ENCODE peak calls at places on chromosomes 4 and X, in ten cellular contexts. One of them, this sample, is unnamed. For H3K27me3, the result is how much of the 10 kb centered on the place peaks cover.

GRCh38 chr4:27811928-27812327 is 951.3 kb downstream of the STIM2 start:
- DNase-seq in suprapubic skin: no peak
- DNase-seq in GM12878: no peak
- DNase-seq in body of pancreas: no peak
- DNase-seq in HL-60: no peak
- DNase-seq in PC-9: no peak
- DNase-seq in cardiac muscle cell: no peak
- DNase-seq in transverse colon: no peak
- DNase-seq in GM23338: no peak
- DNase-seq in heart right ventricle: no peak
- DNase-seq in this sample: no peak

GRCh38 chr4:80798082-80798481 is 232.4 kb upstream of the BMP3 start:
- DNase-seq in suprapubic skin: no peak
- DNase-seq in GM12878: no peak
- DNase-seq in body of pancreas: no peak
- DNase-seq in HL-60: no peak
- DNase-seq in PC-9: no peak
- DNase-seq in cardiac muscle cell: no peak
- DNase-seq in transverse colon: no peak
- DNase-seq in GM23338: no peak
- DNase-seq in heart right ventricle: no peak
- DNase-seq in this sample: no peak

GRCh38 chrX:153722704-153723350 is 1.4 kb downstream of the BCAP31 start:
- DNase-seq in suprapubic skin: no peak
- DNase-seq in GM12878: no peak
- DNase-seq in body of pancreas: peak
- DNase-seq in HL-60: peak
- DNase-seq in PC-9: peak
- DNase-seq in cardiac muscle cell: no peak
- DNase-seq in transverse colon: peak
- DNase-seq in GM23338: no peak
- DNase-seq in heart right ventricle: no peak
- DNase-seq in this sample: no peak

GRCh38 chrX:118802857-118803256 is 20.8 kb upstream of the ZCCHC12 start:
- DNase-seq in suprapubic skin: no peak
- DNase-seq in GM12878: no peak
- DNase-seq in body of pancreas: no peak
- DNase-seq in HL-60: peak
- DNase-seq in PC-9: no peak
- DNase-seq in cardiac muscle cell: no peak
- DNase-seq in transverse colon: no peak
- DNase-seq in GM23338: no peak
- DNase-seq in heart right ventricle: peak
- DNase-seq in this sample: no peak

GRCh38 chr4:165217325-165217724 is 10.0 kb downstream of the KLHL2 start:
- DNase-seq in suprapubic skin: no peak
- DNase-seq in GM12878: no peak
- DNase-seq in body of pancreas: no peak
- DNase-seq in HL-60: no peak
- DNase-seq in PC-9: no peak
- DNase-seq in cardiac muscle cell: no peak
- DNase-seq in transverse colon: no peak
- DNase-seq in GM23338: no peak
- DNase-seq in heart right ventricle: no peak
- DNase-seq in this sample: no peak

GRCh38 chr4:124157781-124158180 is 554.8 kb downstream of the ANKRD50 start:
- DNase-seq in suprapubic skin: no peak
- DNase-seq in GM12878: no peak
- DNase-seq in body of pancreas: no peak
- DNase-seq in HL-60: no peak
- DNase-seq in PC-9: no peak
- DNase-seq in cardiac muscle cell: peak
- DNase-seq in transverse colon: no peak
- DNase-seq in GM23338: no peak
- DNase-seq in heart right ventricle: no peak
- DNase-seq in this sample: no peak

GRCh38 chr4:56752985-56753384 is 68.5 kb downstream of the SPINK2 start:
- DNase-seq in suprapubic skin: no peak
- DNase-seq in GM12878: no peak
- DNase-seq in body of pancreas: no peak
- DNase-seq in HL-60: no peak
- DNase-seq in PC-9: peak
- DNase-seq in cardiac muscle cell: no peak
- DNase-seq in transverse colon: peak
- DNase-seq in GM23338: no peak
- DNase-seq in heart right ventricle: no peak
- DNase-seq in this sample: no peak

GRCh38 chr4:36041340-36041739 is 203.0 kb downstream of the ARAP2 start:
- DNase-seq in suprapubic skin: no peak
- DNase-seq in GM12878: no peak
- DNase-seq in body of pancreas: no peak
- DNase-seq in HL-60: no peak
- DNase-seq in PC-9: no peak
- DNase-seq in cardiac muscle cell: no peak
- DNase-seq in transverse colon: no peak
- DNase-seq in GM23338: no peak
- DNase-seq in heart right ventricle: no peak
- DNase-seq in this sample: no peak

GRCh38 chr4:150619032-150619431 is 37.1 kb downstream of the MAB21L2 start:
- DNase-seq in suprapubic skin: no peak
- DNase-seq in GM12878: no peak
- DNase-seq in body of pancreas: no peak
- DNase-seq in HL-60: no peak
- DNase-seq in PC-9: no peak
- DNase-seq in cardiac muscle cell: no peak
- DNase-seq in transverse colon: no peak
- DNase-seq in GM23338: no peak
- DNase-seq in heart right ventricle: no peak
- DNase-seq in this sample: no peak

GRCh38 chr4:152630361-152630760 is 49.4 kb downstream of the TMEM154 start:
- DNase-seq in suprapubic skin: no peak
- DNase-seq in GM12878: no peak
- DNase-seq in body of pancreas: no peak
- DNase-seq in HL-60: no peak
- DNase-seq in PC-9: no peak
- DNase-seq in cardiac muscle cell: no peak
- DNase-seq in transverse colon: no peak
- DNase-seq in GM23338: no peak
- DNase-seq in heart right ventricle: no peak
- DNase-seq in this sample: no peak

GRCh38 chrX:85109235-85109634 is 105.6 kb downstream of the APOOL start:
- DNase-seq in suprapubic skin: no peak
- DNase-seq in GM12878: no peak
- DNase-seq in body of pancreas: peak
- DNase-seq in HL-60: peak
- DNase-seq in PC-9: no peak
- DNase-seq in cardiac muscle cell: no peak
- DNase-seq in transverse colon: no peak
- DNase-seq in GM23338: peak
- DNase-seq in heart right ventricle: no peak
- DNase-seq in this sample: no peak

GRCh38 chr4:108783666-108784463 is 21.0 kb upstream of the ETNPPL start:
- DNase-seq in suprapubic skin: no peak
- DNase-seq in GM12878: no peak
- DNase-seq in body of pancreas: no peak
- DNase-seq in HL-60: no peak
- DNase-seq in PC-9: no peak
- DNase-seq in cardiac muscle cell: peak
- DNase-seq in transverse colon: no peak
- DNase-seq in GM23338: no peak
- DNase-seq in heart right ventricle: no peak
- DNase-seq in this sample: no peak
- H3K27me3 ChIP-seq in suprapubic skin: under half
- H3K27me3 ChIP-seq in GM12878: under half
- H3K27me3 ChIP-seq in body of pancreas: under half
- H3K27me3 ChIP-seq in HL-60: under half
- H3K27me3 ChIP-seq in PC-9: under half
- H3K27me3 ChIP-seq in cardiac muscle cell: under half
- H3K27me3 ChIP-seq in transverse colon: under half
- H3K27me3 ChIP-seq in GM23338: under half
- H3K27me3 ChIP-seq in heart right ventricle: under half
- H3K27me3 ChIP-seq in this sample: under half

GRCh38 chrX:9327747-9328145 is 137.1 kb upstream of the TBL1X start:
- DNase-seq in suprapubic skin: no peak
- DNase-seq in GM12878: no peak
- DNase-seq in body of pancreas: no peak
- DNase-seq in HL-60: no peak
- DNase-seq in PC-9: peak
- DNase-seq in cardiac muscle cell: no peak
- DNase-seq in transverse colon: no peak
- DNase-seq in GM23338: no peak
- DNase-seq in heart right ventricle: no peak
- DNase-seq in this sample: no peak
- TF ChIP-seq CTCF in suprapubic skin: no peak
- TF ChIP-seq CTCF in GM12878: no peak
- TF ChIP-seq CTCF in body of pancreas: no peak
- TF ChIP-seq CTCF in HL-60: no peak
- TF ChIP-seq CTCF in PC-9: no peak
- TF ChIP-seq CTCF in cardiac muscle cell: no peak
- TF ChIP-seq CTCF in transverse colon: no peak
- TF ChIP-seq CTCF in GM23338: no peak
- TF ChIP-seq CTCF in heart right ventricle: no peak
- TF ChIP-seq CTCF in this sample: no peak

GRCh38 chrX:13464599-13465275 is 104.7 kb upstream of the EGFL6 start:
- DNase-seq in suprapubic skin: no peak
- DNase-seq in GM12878: no peak
- DNase-seq in body of pancreas: no peak
- DNase-seq in HL-60: no peak
- DNase-seq in PC-9: no peak
- DNase-seq in cardiac muscle cell: no peak
- DNase-seq in transverse colon: no peak
- DNase-seq in GM23338: no peak
- DNase-seq in heart right ventricle: no peak
- DNase-seq in this sample: no peak
- H3K27ac ChIP-seq in suprapubic skin: no peak
- H3K27ac ChIP-seq in GM12878: no peak
- H3K27ac ChIP-seq in body of pancreas: no peak
- H3K27ac ChIP-seq in HL-60: no peak
- H3K27ac ChIP-seq in PC-9: no peak
- H3K27ac ChIP-seq in cardiac muscle cell: no peak
- H3K27ac ChIP-seq in transverse colon: no peak
- H3K27ac ChIP-seq in GM23338: no peak
- H3K27ac ChIP-seq in heart right ventricle: no peak
- H3K27ac ChIP-seq in this sample: no peak

DNA sequence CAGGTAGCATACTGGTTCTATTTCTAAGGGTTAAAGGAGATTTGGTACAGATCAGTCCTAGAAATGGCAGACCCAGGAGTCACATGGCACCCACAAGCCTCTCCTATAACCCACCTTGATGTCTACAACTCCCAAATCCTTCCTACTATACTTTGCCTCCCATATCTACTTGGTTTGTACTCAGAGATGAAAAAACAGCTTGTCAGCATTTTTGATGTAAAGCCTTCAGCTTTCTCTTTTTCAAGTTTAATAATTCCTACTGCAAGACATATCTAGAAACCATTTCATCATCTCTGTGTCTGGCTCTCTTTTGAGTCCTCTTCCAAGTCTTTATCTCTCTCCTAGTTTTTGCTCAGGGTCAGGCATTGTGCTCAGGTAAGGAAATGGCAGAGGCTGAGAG is 82.9 kb downstream of the NYX start:
- DNase-seq in suprapubic skin: no peak
- DNase-seq in GM12878: no peak
- DNase-seq in body of pancreas: no peak
- DNase-seq in HL-60: no peak
- DNase-seq in PC-9: no peak
- DNase-seq in cardiac muscle cell: no peak
- DNase-seq in transverse colon: no peak
- DNase-seq in GM23338: no peak
- DNase-seq in heart right ventricle: no peak
- DNase-seq in this sample: no peak
- H3K27me3 ChIP-seq in suprapubic skin: under half
- H3K27me3 ChIP-seq in GM12878: under half
- H3K27me3 ChIP-seq in body of pancreas: under half
- H3K27me3 ChIP-seq in HL-60: under half
- H3K27me3 ChIP-seq in PC-9: under half
- H3K27me3 ChIP-seq in cardiac muscle cell: under half
- H3K27me3 ChIP-seq in transverse colon: under half
- H3K27me3 ChIP-seq in GM23338: under half
- H3K27me3 ChIP-seq in heart right ventricle: under half
- H3K27me3 ChIP-seq in this sample: under half

DNA sequence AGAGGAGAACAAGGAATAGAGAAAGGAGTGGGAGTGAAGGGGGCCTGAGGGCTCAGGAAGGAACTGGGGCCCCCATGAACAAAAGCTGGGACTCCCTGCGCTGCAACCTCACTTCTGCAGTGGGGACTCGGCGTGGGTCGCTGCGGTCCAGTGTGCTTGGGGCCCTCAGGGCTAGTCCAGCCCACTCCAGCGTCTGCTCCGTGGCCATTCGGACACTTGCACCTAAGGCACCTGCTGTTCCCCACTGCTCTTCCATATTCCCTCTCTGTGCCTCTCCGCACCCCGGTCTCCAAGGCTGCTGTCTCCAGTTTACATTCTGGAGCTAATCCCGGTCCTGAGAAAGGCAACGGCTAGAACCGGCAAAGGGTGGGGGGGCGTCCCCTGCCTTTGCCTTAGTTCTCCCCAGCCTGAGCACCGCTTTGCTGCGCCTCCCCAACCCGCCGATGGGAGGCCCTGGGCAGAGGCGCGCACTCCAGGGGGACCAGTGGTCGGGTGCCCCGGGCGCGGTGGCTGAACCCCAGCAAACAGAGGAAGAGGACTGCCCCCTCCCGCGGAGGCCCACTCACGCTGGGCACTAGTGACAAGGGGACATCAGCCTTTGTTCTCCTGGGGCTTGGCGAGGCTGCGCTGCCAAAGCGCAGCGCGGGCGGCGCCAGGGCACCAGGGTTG is 327.7 kb upstream of the F9 start:
- DNase-seq in suprapubic skin: no peak
- DNase-seq in GM12878: no peak
- DNase-seq in body of pancreas: no peak
- DNase-seq in HL-60: no peak
- DNase-seq in PC-9: no peak
- DNase-seq in cardiac muscle cell: no peak
- DNase-seq in transverse colon: no peak
- DNase-seq in GM23338: peak
- DNase-seq in heart right ventricle: no peak
- DNase-seq in this sample: no peak
- TF ChIP-seq CTCF in suprapubic skin: no peak
- TF ChIP-seq CTCF in GM12878: no peak
- TF ChIP-seq CTCF in body of pancreas: no peak
- TF ChIP-seq CTCF in HL-60: no peak
- TF ChIP-seq CTCF in PC-9: no peak
- TF ChIP-seq CTCF in cardiac muscle cell: no peak
- TF ChIP-seq CTCF in transverse colon: no peak
- TF ChIP-seq CTCF in GM23338: peak
- TF ChIP-seq CTCF in heart right ventricle: no peak
- TF ChIP-seq CTCF in this sample: no peak

DNA sequence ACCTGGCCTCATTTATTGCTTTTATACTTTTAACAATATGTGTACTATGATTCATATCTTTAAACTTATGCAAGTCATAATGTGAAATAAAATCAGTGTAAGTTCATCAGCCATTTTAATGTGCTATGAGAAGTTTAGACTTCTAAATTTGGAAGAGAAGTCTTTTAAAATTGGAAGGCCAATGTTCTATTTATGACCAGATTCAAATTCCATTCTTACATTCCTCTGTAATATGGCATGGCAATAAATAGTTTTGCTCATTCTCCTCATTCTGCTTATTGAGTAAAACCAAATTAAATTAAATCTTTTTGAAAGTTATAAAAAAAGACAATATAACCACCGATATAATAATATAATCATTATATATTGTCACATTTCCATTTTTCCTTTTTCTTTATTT is 126.2 kb downstream of the SORBS2 start:
- DNase-seq in suprapubic skin: no peak
- DNase-seq in GM12878: no peak
- DNase-seq in body of pancreas: no peak
- DNase-seq in HL-60: no peak
- DNase-seq in PC-9: no peak
- DNase-seq in cardiac muscle cell: no peak
- DNase-seq in transverse colon: no peak
- DNase-seq in GM23338: no peak
- DNase-seq in heart right ventricle: no peak
- DNase-seq in this sample: no peak
- H3K27ac ChIP-seq in suprapubic skin: no peak
- H3K27ac ChIP-seq in GM12878: no peak
- H3K27ac ChIP-seq in body of pancreas: peak
- H3K27ac ChIP-seq in HL-60: no peak
- H3K27ac ChIP-seq in PC-9: no peak
- H3K27ac ChIP-seq in cardiac muscle cell: peak
- H3K27ac ChIP-seq in transverse colon: peak
- H3K27ac ChIP-seq in GM23338: no peak
- H3K27ac ChIP-seq in heart right ventricle: peak
- H3K27ac ChIP-seq in this sample: no peak

This sample was measured in CD4-positive, alpha-beta T cell.